ENCODE peak calls at places on chromosomes 3 and 15, in ten cellular contexts. G is transverse colon, V is stomach, S is upper lobe of left lung, U is H1, K is ovary, E is HepG2, R is SK-N-SH, I is sigmoid colon, Y is A549. O is an unnamed sample.

GRCh38 chr3:100653731-100654309 is 44.4 kb downstream of the ADGRG7 start:
- DNase-seq in G (no peak), V (no peak), S (no peak), U (no peak), K (no peak), E (no peak), R (no peak), I (no peak), Y (no peak), O (no peak)

GRCh38 chr3:115927210-115927609 is 303.9 kb downstream of the GAP43 start:
- DNase-seq in G (no peak), V (no peak), S (no peak), U (no peak), K (no peak), E (no peak), R (no peak), I (no peak), Y (no peak), O (no peak)

GRCh38 chr3:179108091-179108490 is 36.5 kb upstream of the ZMAT3 start:
- DNase-seq in G (no peak), V (no peak), S (no peak), U (no peak), K (no peak), E (no peak), R (no peak), I (no peak), Y (no peak), O (no peak)

GRCh38 chr3:38723569-38724391 is 74.3 kb upstream of the SCN5A start:
- DNase-seq in G (no peak), V (no peak), S (no peak), U (no peak), K (no peak), E (no peak), R (peak; percentile 79), I (no peak), Y (no peak), O (no peak)

GRCh38 chr3:110178965-110179364 is 841.6 kb upstream of the DPPA4 start:
- DNase-seq in G (no peak), V (no peak), S (no peak), U (no peak), K (no peak), E (no peak), R (no peak), I (no peak), Y (no peak), O (no peak)

GRCh38 chr3:191019855-191020254 is 157.4 kb upstream of the GMNC start:
- DNase-seq in G (no peak), V (no peak), S (no peak), U (no peak), K (no peak), E (no peak), R (no peak), I (no peak), Y (no peak), O (no peak)

GRCh38 chr15:50145451-50145872 is 26.4 kb upstream of the ATP8B4 start:
- DNase-seq in G (no peak), V (no peak), S (no peak), U (no peak), K (no peak), E (peak; percentile 78), R (peak; percentile 67), I (no peak), Y (peak; percentile 84), O (no peak)

GRCh38 chr15:67274236-67274635 is 19.6 kb downstream of the IQCH start:
- DNase-seq in G (no peak), V (no peak), S (no peak), U (no peak), K (no peak), E (no peak), R (no peak), I (no peak), Y (no peak), O (no peak)

GRCh38 chr3:69787436-69788168 is 48.3 kb downstream of the MITF start:
- DNase-seq in G (no peak), V (no peak), S (no peak), U (no peak), K (no peak), E (no peak), R (no peak), I (no peak), Y (peak; percentile 28), O (no peak)

GRCh38 chr3:197186887-197187588 is 111.4 kb downstream of the DLG1 start:
- DNase-seq in G (no peak), V (no peak), S (no peak), U (no peak), K (no peak), E (peak; percentile 63), R (peak; percentile 55), I (no peak), Y (peak; percentile 62), O (no peak)

GRCh38 chr15:82810061-82810862 is 834 bp downstream of the WHAMM start:
- DNase-seq in G (peak; percentile 37), V (peak; percentile 58), S (peak; percentile 26), U (peak; percentile 69), K (peak; percentile 47), E (peak; percentile 39), R (peak; percentile 80), I (peak; percentile 67), Y (peak; percentile 49), O (no peak)

GRCh38 chr15:59237119-59237853 is 30.6 kb downstream of the LDHAL6B start:
- DNase-seq in G (no peak), V (no peak), S (no peak), U (no peak), K (no peak), E (no peak), R (no peak), I (no peak), Y (no peak), O (peak; percentile 3)

GRCh38 chr3:126683506-126683905 is 20.5 kb upstream of the CHCHD6 start:
- DNase-seq in G (no peak), V (no peak), S (no peak), U (peak; percentile 45), K (no peak), E (no peak), R (peak; percentile 68), I (no peak), Y (no peak), O (no peak)

GRCh38 chr15:45660231-45660979 is 25.6 kb downstream of the SQOR start:
- DNase-seq in G (peak; percentile 48), V (peak; percentile 45), S (peak; percentile 63), U (no peak), K (no peak), E (no peak), R (no peak), I (peak; percentile 72), Y (no peak), O (no peak)

GRCh38 chr3:35944915-35945710 is 305.8 kb downstream of the ARPP21 start:
- DNase-seq in G (no peak), V (no peak), S (no peak), U (no peak), K (no peak), E (no peak), R (no peak), I (no peak), Y (peak; percentile 56), O (no peak)

DNA sequence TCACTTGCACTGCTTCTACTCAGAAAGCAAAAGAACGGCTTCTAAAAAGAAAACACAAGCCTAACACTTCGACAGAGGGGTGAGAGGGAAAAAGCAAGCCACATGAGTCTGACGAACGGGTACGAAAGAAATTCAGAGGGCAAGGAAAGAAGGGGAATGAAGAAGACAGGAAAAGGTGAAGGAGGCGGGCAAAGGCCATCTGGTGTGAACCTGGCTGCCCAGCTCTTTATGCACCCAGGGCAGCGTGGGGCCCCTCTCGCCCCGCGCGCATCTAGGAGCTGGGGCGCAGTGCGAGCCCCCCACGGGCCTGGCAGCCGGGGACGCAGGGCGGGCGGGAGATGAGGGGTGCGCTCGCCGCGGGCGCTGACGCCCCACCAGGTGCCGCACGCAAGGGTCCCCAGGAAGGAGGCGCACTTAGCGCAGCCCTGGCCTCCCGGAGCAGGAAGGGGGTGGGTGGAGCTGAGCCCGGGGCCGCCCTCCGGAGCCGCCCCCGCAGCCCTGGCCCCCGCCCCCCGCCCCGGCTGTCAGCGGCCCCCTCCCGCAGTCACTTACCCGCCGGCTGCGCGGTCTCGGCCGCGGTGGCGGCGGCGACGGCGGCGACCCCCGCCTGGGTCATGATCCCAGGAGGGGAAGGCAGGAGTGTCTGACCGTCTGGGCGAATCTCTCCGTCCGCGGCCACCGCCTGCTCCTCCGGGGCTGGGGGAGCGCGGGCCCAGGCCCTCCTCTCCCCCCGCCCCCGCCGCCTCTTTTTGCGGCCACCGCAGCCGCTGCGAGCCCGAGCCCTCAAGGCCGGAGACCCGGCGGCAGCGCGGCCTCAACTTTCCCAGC is at the start of gene USF3:
- DNase-seq in G (peak; percentile 83), V (peak; percentile 79), S (peak; percentile 85), U (peak; percentile 78), K (peak; percentile 83), E (peak; percentile 45), R (peak; percentile 95), I (peak; percentile 88), Y (peak; percentile 61), O (peak; percentile 95)
- TF ChIP-seq EP300 in G (no peak), V (no peak), S (no peak), U (no peak), K (no peak), E (no peak), R (no peak), I (no peak), Y (no peak), O (no peak)

DNA sequence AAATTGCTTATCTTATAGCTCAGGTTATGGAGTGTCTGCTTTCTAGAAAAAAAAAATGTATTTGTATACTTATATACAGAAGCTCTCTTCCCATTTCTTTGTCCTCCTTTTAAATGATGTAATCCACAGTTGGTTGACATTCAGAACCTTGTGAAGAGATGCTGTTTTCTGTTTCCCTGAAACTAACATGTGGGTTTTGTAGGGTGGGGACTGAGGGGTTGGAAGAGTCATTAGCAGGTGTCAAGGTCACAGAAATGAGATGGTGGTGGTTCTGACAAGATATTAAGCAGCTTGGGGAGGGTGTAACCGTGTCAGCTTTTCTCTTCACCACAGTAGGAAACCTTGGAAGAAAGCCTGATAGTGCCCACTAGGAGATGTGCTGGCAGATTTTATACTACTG is 2.4 kb downstream of the RASA2 start:
- DNase-seq in G (no peak), V (no peak), S (no peak), U (no peak), K (no peak), E (no peak), R (no peak), I (no peak), Y (no peak), O (no peak)
- H3K4me1 ChIP-seq in G (no peaks in the 10 kb centered on the region), V (peaks cover 13% of the 10 kb centered on the region), S (peaks cover 42% of the 10 kb centered on the region), U (peaks cover 20% of the 10 kb centered on the region), K (peaks cover 3% of the 10 kb centered on the region), E (peaks cover 50% of the 10 kb centered on the region), R (peaks cover 28% of the 10 kb centered on the region), I (no peaks in the 10 kb centered on the region), Y (peaks cover 41% of the 10 kb centered on the region), O (peaks cover 5% of the 10 kb centered on the region)

DNA sequence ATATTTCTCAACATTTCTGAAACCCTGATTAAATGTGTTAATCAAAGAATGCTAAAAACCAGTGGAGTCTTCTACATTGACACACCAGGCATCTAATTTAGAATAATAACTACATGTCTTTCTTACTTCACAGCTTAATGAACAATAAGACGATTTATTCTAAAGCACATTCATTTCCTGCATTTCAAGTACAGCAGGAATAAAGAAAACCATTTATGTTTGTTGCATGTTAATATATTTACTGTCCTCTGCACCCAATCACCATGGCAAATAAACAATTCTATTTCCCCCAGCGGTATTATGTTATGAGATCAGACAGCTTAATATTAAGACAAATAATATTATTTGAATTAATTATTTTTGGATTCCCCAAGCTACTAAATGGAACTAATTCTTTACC is 1336.3 kb upstream of the CADM2 start:
- DNase-seq in G (no peak), V (no peak), S (no peak), U (no peak), K (no peak), E (no peak), R (no peak), I (no peak), Y (no peak), O (no peak)
- TF ChIP-seq CTCF in G (no peak), V (no peak), S (no peak), U (no peak), K (no peak), E (no peak), R (no peak), I (no peak), Y (no peak), O (no peak)

GRCh38 chr3:167350245-167350862 is 29.7 kb downstream of the ZBBX start:
- DNase-seq in G (no peak), V (no peak), S (no peak), U (no peak), K (no peak), E (peak; percentile 5), R (no peak), I (no peak), Y (peak; percentile 23), O (no peak)
- TF ChIP-seq EP300 in G (no peak), V (no peak), S (no peak), U (no peak), K (no peak), E (no peak), R (no peak), I (no peak), Y (no peak), O (no peak)